ENCODE peak calls at places on chromosomes 12 and 14, in six cellular contexts. One of them, this sample, is unnamed.

GRCh38 chr12:64826234-64826633 is 1.8 kb downstream of the TBC1D30 start:
- DNase-seq in mesothelial cell of epicardium: peak
- DNase-seq in NCI-H774: peak
- DNase-seq in ELF-1: peak
- DNase-seq in astrocyte: peak
- DNase-seq in NCI-H1417: peak
- DNase-seq in this sample: no peak

GRCh38 chr12:102964872-102965271 is 7.4 kb downstream of the ASCL1 start:
- DNase-seq in mesothelial cell of epicardium: no peak
- DNase-seq in NCI-H774: peak
- DNase-seq in ELF-1: peak
- DNase-seq in astrocyte: no peak
- DNase-seq in NCI-H1417: peak
- DNase-seq in this sample: no peak

GRCh38 chr14:63164108-63164683 is 40.0 kb upstream of the RHOJ start:
- DNase-seq in mesothelial cell of epicardium: no peak
- DNase-seq in NCI-H774: no peak
- DNase-seq in ELF-1: no peak
- DNase-seq in astrocyte: peak
- DNase-seq in NCI-H1417: no peak
- DNase-seq in this sample: no peak

GRCh38 chr12:85092814-85093370 is 56.7 kb downstream of the LRRIQ1 start:
- DNase-seq in mesothelial cell of epicardium: no peak
- DNase-seq in NCI-H774: no peak
- DNase-seq in ELF-1: no peak
- DNase-seq in astrocyte: no peak
- DNase-seq in NCI-H1417: no peak
- DNase-seq in this sample: no peak

GRCh38 chr12:39606712-39607423 is 12.7 kb downstream of the ABCD2 start:
- DNase-seq in mesothelial cell of epicardium: no peak
- DNase-seq in NCI-H774: no peak
- DNase-seq in ELF-1: no peak
- DNase-seq in astrocyte: no peak
- DNase-seq in NCI-H1417: no peak
- DNase-seq in this sample: no peak

GRCh38 chr12:71804505-71804904 is 35.1 kb upstream of the TBC1D15 start:
- DNase-seq in mesothelial cell of epicardium: no peak
- DNase-seq in NCI-H774: no peak
- DNase-seq in ELF-1: peak
- DNase-seq in astrocyte: no peak
- DNase-seq in NCI-H1417: no peak
- DNase-seq in this sample: no peak

GRCh38 chr14:74841230-74842207 is 34.4 kb downstream of the PROX2 start:
- DNase-seq in mesothelial cell of epicardium: no peak
- DNase-seq in NCI-H774: no peak
- DNase-seq in ELF-1: no peak
- DNase-seq in astrocyte: no peak
- DNase-seq in NCI-H1417: no peak
- DNase-seq in this sample: no peak

GRCh38 chr12:50723870-50724269 is 40.0 kb upstream of the ATF1 start:
- DNase-seq in mesothelial cell of epicardium: no peak
- DNase-seq in NCI-H774: no peak
- DNase-seq in ELF-1: no peak
- DNase-seq in astrocyte: no peak
- DNase-seq in NCI-H1417: no peak
- DNase-seq in this sample: no peak

GRCh38 chr12:119828300-119828699 is 48.8 kb downstream of the CIT start:
- DNase-seq in mesothelial cell of epicardium: no peak
- DNase-seq in NCI-H774: no peak
- DNase-seq in ELF-1: no peak
- DNase-seq in astrocyte: no peak
- DNase-seq in NCI-H1417: no peak
- DNase-seq in this sample: no peak

GRCh38 chr12:122991623-122992275 is 11.3 kb downstream of the ARL6IP4 start:
- DNase-seq in mesothelial cell of epicardium: no peak
- DNase-seq in NCI-H774: no peak
- DNase-seq in ELF-1: no peak
- DNase-seq in astrocyte: no peak
- DNase-seq in NCI-H1417: no peak
- DNase-seq in this sample: no peak

GRCh38 chr12:14665354-14666348 is 30.7 kb downstream of the GUCY2C start:
- DNase-seq in mesothelial cell of epicardium: no peak
- DNase-seq in NCI-H774: no peak
- DNase-seq in ELF-1: peak
- DNase-seq in astrocyte: no peak
- DNase-seq in NCI-H1417: peak
- DNase-seq in this sample: no peak

GRCh38 chr12:3199551-3200031 is 122.4 kb downstream of the TSPAN9 start:
- DNase-seq in mesothelial cell of epicardium: peak
- DNase-seq in NCI-H774: no peak
- DNase-seq in ELF-1: peak
- DNase-seq in astrocyte: peak
- DNase-seq in NCI-H1417: peak
- DNase-seq in this sample: no peak

GRCh38 chr12:84814664-84815245 is 97.8 kb downstream of the SLC6A15 start:
- DNase-seq in mesothelial cell of epicardium: no peak
- DNase-seq in NCI-H774: no peak
- DNase-seq in ELF-1: no peak
- DNase-seq in astrocyte: peak
- DNase-seq in NCI-H1417: no peak
- DNase-seq in this sample: no peak